ENCODE peak calls at places on chromosome 12, in four cellular contexts. E is GM23338, G is ovary, B is neural progenitor cell. Y is an unnamed sample.

GRCh38 chr12:27965411-27965810 is 7.1 kb downstream of the PTHLH start:
- DNase-seq in G (no peak), B (no peak), E (no peak), Y (no peak)

GRCh38 chr12:55847033-55847432 is 4.3 kb upstream of the MMP19 start:
- DNase-seq in B (no peak), G (no peak), E (no peak), Y (no peak)

GRCh38 chr12:111224196-111225066 is 144.5 kb downstream of the PHETA1 start:
- DNase-seq in G (no peak), E (no peak), B (no peak), Y (no peak)

GRCh38 chr12:58249610-58250009 is 308.2 kb downstream of the ATP23 start:
- DNase-seq in G (no peak), B (no peak), E (no peak), Y (no peak)

GRCh38 chr12:67517181-67517887 is 131.2 kb upstream of the DYRK2 start:
- DNase-seq in G (peak; percentile 26), B (no peak), E (no peak), Y (no peak)

GRCh38 chr12:58252914-58253313 is 311.5 kb downstream of the ATP23 start:
- DNase-seq in B (no peak), E (no peak), G (no peak), Y (no peak)

GRCh38 chr12:5247144-5247543 is 184.8 kb upstream of the NTF3 start:
- DNase-seq in E (no peak), B (no peak), G (no peak), Y (no peak)

GRCh38 chr12:74021937-74022336 is 515.7 kb upstream of the ATXN7L3B start:
- DNase-seq in G (peak; percentile 23), B (peak; percentile 92), E (peak; percentile 91), Y (peak; percentile 61)

GRCh38 chr12:116126610-116127009 is 150.9 kb downstream of the MED13L start:
- DNase-seq in B (no peak), E (no peak), G (no peak), Y (no peak)

GRCh38 chr12:89783321-89784060 is 74.9 kb upstream of the ATP2B1 start:
- DNase-seq in E (peak; percentile 2), B (no peak), G (no peak), Y (no peak)

GRCh38 chr12:44193281-44193680 is 357.4 kb downstream of the TMEM117 start:
- DNase-seq in B (no peak), E (no peak), G (no peak), Y (no peak)

GRCh38 chr12:63151061-63151897 is at the start of gene AVPR1A:
- DNase-seq in G (no peak), B (peak; percentile 61), E (peak; percentile 48), Y (peak; percentile 10)

GRCh38 chr12:130576286-130576933 is 139.7 kb downstream of the RIMBP2 start:
- DNase-seq in B (no peak), G (no peak), E (no peak), Y (no peak)

DNA sequence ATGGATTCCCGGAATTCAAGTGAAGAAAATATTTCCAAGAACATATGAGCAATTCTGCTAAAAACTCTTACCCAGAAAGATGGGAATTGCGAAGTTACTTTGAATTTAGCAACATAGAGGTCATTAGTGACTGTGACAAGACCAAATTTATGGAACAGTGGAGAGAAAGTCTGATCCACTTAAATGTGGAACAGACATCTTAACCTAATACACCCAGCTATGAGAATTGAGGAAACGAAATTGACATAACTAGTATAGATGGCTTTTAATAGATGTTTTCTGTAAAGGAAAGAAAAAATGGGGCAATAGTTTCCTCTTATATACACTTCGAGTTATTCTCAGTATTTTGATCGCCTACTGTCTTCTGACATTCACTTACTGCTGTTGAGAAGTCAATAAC is 4.6 kb downstream of the OVCH1 start:
- DNase-seq in B (no peak), E (no peak), G (no peak), Y (no peak)
- H3K36me3 ChIP-seq in B (no peaks in the 10 kb centered on the region), E (no peaks in the 10 kb centered on the region), G (no peaks in the 10 kb centered on the region), Y (no peaks in the 10 kb centered on the region)

DNA sequence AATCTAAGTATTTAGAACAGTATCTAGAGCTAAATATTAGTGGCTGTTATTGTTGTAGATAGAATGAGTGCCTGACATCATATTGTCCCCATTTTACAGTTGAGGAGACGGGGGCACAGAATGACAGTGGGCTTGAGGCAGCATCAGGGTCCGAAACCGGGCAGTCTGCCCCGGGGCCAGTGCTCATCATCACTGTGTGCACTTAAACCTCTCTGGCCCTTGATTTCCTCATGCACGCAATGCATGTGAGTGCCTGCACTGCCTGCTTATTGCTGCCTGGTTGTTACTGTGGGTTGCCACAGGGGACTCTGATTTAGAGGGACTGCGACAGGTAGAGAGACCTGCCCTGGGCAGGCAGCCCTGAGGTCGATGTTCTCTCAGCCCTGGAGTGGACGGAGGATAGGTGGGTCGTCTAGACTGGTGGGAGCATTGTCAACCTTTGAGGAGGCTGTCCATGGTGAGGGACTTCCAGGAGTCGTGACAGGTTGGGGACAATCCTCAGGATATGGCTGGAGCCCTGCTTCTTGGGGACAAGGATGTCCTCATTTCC is 9.8 kb downstream of the ACVRL1 start:
- DNase-seq in B (no peak), E (no peak), G (no peak), Y (no peak)
- H3K36me3 ChIP-seq in B (no peaks in the 10 kb centered on the region), E (no peaks in the 10 kb centered on the region), G (no peaks in the 10 kb centered on the region), Y (no peaks in the 10 kb centered on the region)

GRCh38 chr12:121253638-121254335 is 42.7 kb downstream of the CAMKK2 start:
- DNase-seq in B (no peak), E (no peak), G (no peak), Y (no peak)
- H3K36me3 ChIP-seq in B (no peaks in the 10 kb centered on the region), E (no peaks in the 10 kb centered on the region), G (no peaks in the 10 kb centered on the region), Y (peaks cover 51% of the 10 kb centered on the region)

GRCh38 chr12:2675776-2676175 is 119.0 kb upstream of the FKBP4 start:
- DNase-seq in B (no peak), E (no peak), G (no peak), Y (no peak)
- H3K36me3 ChIP-seq in B (no peaks in the 10 kb centered on the region), E (no peaks in the 10 kb centered on the region), G (no peaks in the 10 kb centered on the region), Y (no peaks in the 10 kb centered on the region)

GRCh38 chr12:12821975-12822374 is 8.8 kb downstream of the DDX47 start:
- DNase-seq in G (no peak), E (no peak), B (no peak), Y (no peak)
- H3K36me3 ChIP-seq in G (no peaks in the 10 kb centered on the region), E (peaks cover 57% of the 10 kb centered on the region), B (peaks cover 22% of the 10 kb centered on the region), Y (peaks cover 75% of the 10 kb centered on the region)

DNA sequence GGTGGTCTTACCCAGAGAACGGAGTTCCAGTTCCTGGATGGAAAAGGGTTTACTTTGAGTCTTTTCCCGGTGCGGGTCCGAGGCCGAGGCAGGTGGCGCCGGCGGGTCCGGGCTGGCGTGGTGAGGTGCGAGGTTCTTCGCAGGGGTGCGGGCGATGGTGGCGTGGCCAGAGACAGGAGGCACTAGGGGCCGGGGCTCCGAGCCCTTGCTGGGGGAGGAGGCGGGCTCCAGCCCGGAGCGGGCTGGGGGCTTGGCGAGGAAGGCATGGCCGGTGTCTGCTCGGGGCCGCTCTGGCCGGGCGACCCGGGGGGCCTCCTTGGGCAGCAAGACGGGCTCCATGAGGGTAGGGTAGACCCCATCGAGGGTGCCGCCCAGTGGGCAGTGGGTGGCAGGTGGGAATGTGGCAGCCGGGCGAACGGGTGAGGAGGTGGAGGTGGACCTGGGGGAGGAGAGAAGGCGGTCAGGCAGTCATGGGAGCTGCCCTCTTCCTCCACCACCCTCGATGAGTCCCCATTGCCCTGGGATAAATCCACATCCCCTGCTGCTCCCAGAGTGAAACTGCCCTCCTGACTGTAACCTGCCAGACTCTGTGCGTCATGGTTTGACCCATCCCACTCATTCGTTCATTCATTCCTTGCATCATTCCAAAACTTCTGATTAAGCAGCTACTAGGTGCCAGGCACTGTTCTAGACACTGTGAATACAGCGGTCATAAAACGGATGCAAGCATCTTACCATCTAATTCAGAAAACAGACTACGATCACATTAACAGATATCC is 42.0 kb downstream of the RFLNA start:
- DNase-seq in G (peak; percentile 31), B (no peak), E (no peak), Y (no peak)
- H3K36me3 ChIP-seq in G (no peaks in the 10 kb centered on the region), B (no peaks in the 10 kb centered on the region), E (peaks cover 6% of the 10 kb centered on the region), Y (peaks cover 37% of the 10 kb centered on the region)

DNA sequence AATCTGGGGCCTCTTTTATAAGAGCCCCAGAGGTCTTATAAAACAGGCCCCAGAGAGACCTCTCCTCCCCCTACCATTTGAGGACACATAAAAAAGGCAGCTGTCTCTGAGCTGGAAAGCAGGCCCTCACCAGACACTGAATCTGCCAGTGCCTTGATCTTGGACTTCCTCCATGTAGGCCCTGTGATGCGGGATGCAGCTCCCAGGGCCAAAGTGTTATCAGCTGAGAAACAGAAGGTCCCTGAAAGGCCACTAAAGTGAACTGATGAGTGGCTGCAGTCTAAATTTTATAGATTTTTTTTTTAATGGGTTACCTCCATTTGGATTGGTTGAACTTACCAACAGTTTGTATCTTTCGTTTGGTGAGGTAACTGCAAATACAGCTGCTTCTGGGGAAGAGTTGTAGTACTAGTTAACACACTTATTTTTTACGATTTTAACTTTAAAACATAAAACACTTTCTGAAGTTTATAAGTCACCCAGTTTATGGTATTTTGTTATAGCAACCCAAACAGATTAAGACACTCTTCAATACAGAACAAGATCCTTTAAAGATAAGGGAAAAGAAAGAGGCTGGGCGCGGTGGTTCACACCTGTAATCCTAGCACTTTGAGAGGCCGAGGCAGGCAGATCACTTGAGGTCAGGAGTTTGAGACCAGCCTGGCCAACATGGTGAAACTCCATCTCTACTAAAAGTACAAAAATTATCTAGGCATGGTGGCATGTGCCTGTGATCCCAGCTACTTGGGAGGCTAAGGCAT is 5.6 kb upstream of the GUCY2C start:
- DNase-seq in E (no peak), G (no peak), B (no peak), Y (no peak)
- H3K36me3 ChIP-seq in E (peaks cover 71% of the 10 kb centered on the region), G (no peaks in the 10 kb centered on the region), B (no peaks in the 10 kb centered on the region), Y (no peaks in the 10 kb centered on the region)

GRCh38 chr12:113959096-113959495 is 7.0 kb downstream of the RBM19 start:
- DNase-seq in G (no peak), B (no peak), E (no peak), Y (no peak)
- H3K36me3 ChIP-seq in G (no peaks in the 10 kb centered on the region), B (no peaks in the 10 kb centered on the region), E (peaks cover 25% of the 10 kb centered on the region), Y (peaks cover 45% of the 10 kb centered on the region)

DNA sequence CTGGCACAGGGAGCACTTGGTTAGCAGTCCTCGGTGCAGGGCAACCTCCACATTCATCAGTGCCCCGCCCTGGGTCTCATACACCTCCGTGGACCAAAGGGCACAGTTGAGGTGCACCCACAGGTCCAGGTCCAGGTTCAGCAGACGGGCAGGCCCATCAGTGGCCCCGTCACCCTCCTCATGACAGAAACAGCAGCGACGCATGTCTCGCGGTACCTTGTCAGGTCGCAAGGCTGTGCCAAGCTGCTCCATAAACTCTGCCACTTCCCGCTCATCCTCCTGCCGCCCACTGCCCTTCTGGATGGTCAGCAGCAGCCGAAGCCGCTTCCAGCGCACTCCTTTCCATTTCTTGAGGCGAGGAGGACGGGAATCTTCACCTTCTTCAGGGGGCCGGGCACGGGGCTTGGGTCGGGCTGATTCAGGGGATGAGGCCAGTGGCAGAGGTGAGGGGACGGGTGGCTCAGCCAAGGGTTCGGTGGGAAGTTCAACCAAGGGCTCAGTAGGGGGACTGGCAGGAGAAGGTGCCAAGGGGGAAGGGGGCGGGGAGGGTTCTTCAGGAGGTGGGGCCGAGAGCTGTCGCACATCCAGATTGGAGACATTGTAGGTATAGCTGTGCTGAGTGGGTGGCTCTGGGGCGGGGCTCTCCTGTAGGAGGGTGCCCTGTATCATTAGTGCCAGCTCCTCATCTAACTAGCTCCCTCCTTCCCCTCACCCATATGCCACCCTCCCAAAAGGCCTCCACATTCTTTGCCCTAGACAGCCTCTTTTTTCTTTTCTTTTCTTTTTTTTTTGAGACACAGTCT is 8.3 kb upstream of the PRKAG1 start:
- DNase-seq in E (no peak), B (no peak), G (peak; percentile 25), Y (no peak)
- H3K36me3 ChIP-seq in E (peaks cover 53% of the 10 kb centered on the region), B (peaks cover 2% of the 10 kb centered on the region), G (no peaks in the 10 kb centered on the region), Y (peaks cover 87% of the 10 kb centered on the region)

Y was measured in HAP-1.